ENCODE peak calls at places on chromosomes 13 and 19, in six cellular contexts. N is CD8-positive, alpha-beta memory T cell; Z is colonic mucosa; Y is smooth muscle cell of the brain vasculature; B is stimulated activated naive B cell treated with anti-CD40 and anti-IgM and Interleukin-4, amounts not matched to agents 10 μg/mL and 1 μg/mL and 100 μg/mL, for 72 hours; K is stimulated activated CD8-positive, alpha-beta memory T cell treated with anti-CD3 and anti-CD28 coated beads, Interleukin-7, amount 100 ng/mL, for 1 hour. X is an unnamed sample.

GRCh38 chr13:50318887-50319286 is 303.6 kb downstream of the KCNRG start:
- DNase-seq in N (no peak), Z (no peak), Y (no peak), B (no peak), K (no peak), X (no peak)

GRCh38 chr19:45809643-45810159 is 5.4 kb downstream of the RSPH6A start:
- DNase-seq in N (no peak), Z (no peak), Y (peak), B (no peak), K (no peak), X (peak)

GRCh38 chr13:43664700-43665191 is 122.0 kb downstream of the ENOX1 start:
- DNase-seq in N (no peak), Z (peak), Y (peak), B (no peak), K (no peak), X (peak)

GRCh38 chr19:33950141-33950805 is 153.6 kb downstream of the KCTD15 start:
- DNase-seq in N (no peak), Z (no peak), Y (no peak), B (no peak), K (no peak), X (no peak)

GRCh38 chr13:43268632-43269031 is 245.2 kb downstream of the DNAJC15 start:
- DNase-seq in N (no peak), Z (no peak), Y (no peak), B (no peak), K (no peak), X (no peak)

GRCh38 chr19:14080887-14081796 is 4.4 kb downstream of the C19orf67 start:
- DNase-seq in N (peak), Z (peak), Y (peak), B (peak), K (peak), X (peak)

GRCh38 chr13:99983401-99984133 is 2.0 kb downstream of the ZIC2 start:
- DNase-seq in N (no peak), Z (no peak), Y (no peak), B (no peak), K (no peak), X (no peak)

GRCh38 chr19:7191946-7192691 is 102.1 kb downstream of the INSR start:
- DNase-seq in N (peak), Z (no peak), Y (no peak), B (no peak), K (peak), X (no peak)

GRCh38 chr13:74052402-74052928 is 81.7 kb downstream of the KLF12 start:
- DNase-seq in N (no peak), Z (no peak), Y (no peak), B (no peak), K (no peak), X (no peak)

GRCh38 chr13:112965573-112966115 is 3.4 kb upstream of the MCF2L start:
- DNase-seq in N (no peak), Z (no peak), Y (no peak), B (no peak), K (no peak), X (no peak)

GRCh38 chr13:19604306-19604705 is 29.2 kb upstream of the MPHOSPH8 start:
- DNase-seq in N (no peak), Z (no peak), Y (no peak), B (no peak), K (no peak), X (no peak)

GRCh38 chr13:31749929-31750328 is 10.6 kb downstream of the RXFP2 start:
- DNase-seq in N (no peak), Z (no peak), Y (no peak), B (no peak), K (no peak), X (peak)